ENCODE peak calls at places on chromosome 16, in nine cellular contexts. Y, B, R, H, V, T, N, K and U are unnamed samples.

GRCh38 chr16:83336630-83337029 is 471.1 kb upstream of the HSBP1 start:
- DNase-seq in K (no peak), B (peak; percentile 64), H (peak; percentile 76), T (peak; percentile 14), Y (peak; percentile 17), R (no peak), N (no peak), V (no peak), U (no peak)

GRCh38 chr16:56987692-56988091 is 1.7 kb upstream of the NLRC5 start:
- DNase-seq in Y (no peak), R (no peak), V (no peak), K (no peak), T (no peak), B (no peak), H (no peak), N (no peak), U (no peak)

GRCh38 chr16:88665148-88665547 is 2.3 kb upstream of the MVD start:
- DNase-seq in R (no peak), H (no peak), B (no peak), Y (no peak), K (no peak), N (no peak), T (peak; percentile 68), V (no peak), U (no peak)

GRCh38 chr16:21301895-21302291 is 23.8 kb upstream of the CRYM start:
- DNase-seq in R (no peak), V (no peak), B (no peak), Y (no peak), N (no peak), K (no peak), H (no peak), T (peak; percentile 6), U (no peak)

GRCh38 chr16:67884684-67885083 is at the start of gene NRN1L:
- DNase-seq in B (peak; percentile 91), K (no peak), H (peak; percentile 94), V (no peak), N (peak; percentile 34), T (peak; percentile 40), R (no peak), Y (peak; percentile 69), U (peak; percentile 75)

GRCh38 chr16:53782148-53782547 is 78.2 kb downstream of the FTO start:
- DNase-seq in H (no peak), B (no peak), N (no peak), R (no peak), K (no peak), Y (no peak), T (no peak), V (no peak), U (no peak)

GRCh38 chr16:23348579-23349469 is 46.7 kb downstream of the SCNN1B start:
- DNase-seq in T (no peak), N (no peak), H (no peak), R (peak; percentile 53), V (no peak), B (no peak), Y (no peak), K (no peak), U (no peak)

GRCh38 chr16:534856-535445 is 7.4 kb downstream of the CAPN15 start:
- DNase-seq in H (no peak), R (no peak), B (no peak), Y (no peak), K (no peak), N (no peak), T (no peak), V (no peak), U (no peak)